ENCODE peak calls at places on chromosomes 7 and 10, in nine cellular contexts. A, H, P, K, W, L, Z, O and G are unnamed samples.

GRCh38 chr10:4355346-4355745 is 470.7 kb upstream of the AKR1E2 start:
- DNase-seq in A (no peak), O (no peak), L (no peak), H (no peak), P (no peak), W (no peak), K (no peak), Z (no peak), G (no peak)

GRCh38 chr10:77247076-77247561 is 390.5 kb downstream of the KCNMA1 start:
- DNase-seq in L (peak), H (no peak), P (no peak), K (peak), W (peak), A (no peak), O (peak), Z (no peak), G (no peak)

GRCh38 chr7:5692112-5692844 is 89.2 kb downstream of the RNF216 start:
- DNase-seq in L (peak), O (peak), H (peak), A (no peak), K (peak), P (no peak), Z (peak), W (peak), G (peak)

GRCh38 chr10:37865264-37865663 is 7.9 kb upstream of the ZNF248 start:
- DNase-seq in Z (no peak), K (no peak), W (no peak), P (no peak), L (peak), H (peak), O (no peak), A (no peak), G (no peak)

GRCh38 chr10:89518876-89519842 is 16.2 kb downstream of the SLC16A12 start:
- DNase-seq in Z (no peak), K (peak), O (peak), A (no peak), L (peak), P (no peak), W (peak), H (peak), G (no peak)

GRCh38 chr7:151141855-151142685 is 25.4 kb downstream of the GBX1 start:
- DNase-seq in P (no peak), O (no peak), Z (no peak), A (no peak), K (no peak), H (no peak), L (no peak), W (no peak), G (no peak)

GRCh38 chr10:29328988-29329387 is 40.1 kb downstream of the LYZL1 start:
- DNase-seq in L (peak), W (peak), H (peak), Z (no peak), P (no peak), O (no peak), A (no peak), K (peak), G (no peak)

GRCh38 chr7:9983048-9983447 is 990.6 kb upstream of the PHF14 start:
- DNase-seq in L (no peak), Z (no peak), A (no peak), H (no peak), K (no peak), O (no peak), P (no peak), W (no peak), G (no peak)

GRCh38 chr10:64733980-64734379 is 1212.8 kb downstream of the REEP3 start:
- DNase-seq in W (peak), K (no peak), O (peak), P (no peak), A (no peak), Z (no peak), L (no peak), H (no peak), G (no peak)

GRCh38 chr7:50660040-50660829 is 95.0 kb upstream of the DDC start:
- DNase-seq in Z (no peak), H (no peak), O (no peak), K (no peak), P (no peak), W (no peak), L (no peak), A (no peak), G (no peak)

GRCh38 chr7:103660455-103661371 is 214.7 kb upstream of the SLC26A5 start:
- DNase-seq in Z (no peak), K (peak), P (no peak), A (no peak), H (peak), W (peak), O (peak), L (peak), G (no peak)

GRCh38 chr10:28291881-28292297 is 11.0 kb downstream of the MPP7 start:
- DNase-seq in L (peak), O (peak), A (no peak), H (peak), P (no peak), W (peak), K (peak), Z (no peak), G (no peak)